ENCODE peak calls at places on chromosomes 1 and 21, in eight cellular contexts. S is right atrium auricular region, F is NCI-H146, O is fibroblast of lung, Q is NCI-H774, X is NCI-H1105, W is G401, D is C1 segment of cervical spinal cord. A is an unnamed sample.

GRCh38 chr1:4076346-4076745 is 176.3 kb upstream of the C1orf174 start:
- DNase-seq in S (no peak), F (no peak), O (no peak), Q (no peak), X (no peak), W (no peak), D (no peak), A (no peak)

GRCh38 chr21:14767192-14767852 is 221.2 kb upstream of the SAMSN1 start:
- DNase-seq in S (no peak), F (no peak), O (no peak), Q (no peak), X (no peak), W (no peak), D (no peak), A (no peak)

GRCh38 chr21:38486221-38486620 is 12.1 kb downstream of the ERG start:
- DNase-seq in S (no peak), F (no peak), O (peak; percentile 31), Q (peak; percentile 40), X (no peak), W (no peak), D (no peak), A (no peak)

GRCh38 chr1:183580281-183580682 is 10.0 kb downstream of the NCF2 start:
- DNase-seq in S (no peak), F (peak; percentile 25), O (no peak), Q (peak; percentile 19), X (no peak), W (no peak), D (no peak), A (no peak)

GRCh38 chr1:86419277-86419903 is 4.6 kb upstream of the CLCA2 start:
- DNase-seq in S (no peak), F (no peak), O (peak; percentile 45), Q (no peak), X (no peak), W (no peak), D (no peak), A (no peak)

GRCh38 chr21:34704119-34704518 is 35.3 kb downstream of the CLIC6 start:
- DNase-seq in S (no peak), F (no peak), O (peak; percentile 59), Q (no peak), X (no peak), W (no peak), D (no peak), A (no peak)

GRCh38 chr1:27166351-27166802 is 11.5 kb upstream of the SLC9A1 start:
- DNase-seq in S (no peak), F (no peak), O (no peak), Q (no peak), X (no peak), W (no peak), D (no peak), A (no peak)

GRCh38 chr21:42093991-42094417 is 22.9 kb downstream of the UMODL1 start:
- DNase-seq in S (no peak), F (no peak), O (peak; percentile 83), Q (no peak), X (no peak), W (peak; percentile 97), D (no peak), A (no peak)

GRCh38 chr1:29825941-29826415 is 589.7 kb downstream of the PTPRU start:
- DNase-seq in S (peak; percentile 18), F (no peak), O (no peak), Q (no peak), X (no peak), W (no peak), D (no peak), A (no peak)

GRCh38 chr1:234967121-234967520 is 161.5 kb downstream of the TOMM20 start:
- DNase-seq in S (no peak), F (no peak), O (no peak), Q (no peak), X (no peak), W (no peak), D (no peak), A (no peak)

GRCh38 chr1:229063154-229063553 is 207.8 kb upstream of the RAB4A start:
- DNase-seq in S (no peak), F (no peak), O (no peak), Q (no peak), X (no peak), W (no peak), D (no peak), A (no peak)

GRCh38 chr1:76830373-76830772 is 36.9 kb upstream of the ST6GALNAC5 start:
- DNase-seq in S (no peak), F (no peak), O (no peak), Q (no peak), X (no peak), W (no peak), D (no peak), A (no peak)

GRCh38 chr1:107866870-107867269 is 98.1 kb downstream of the VAV3 start:
- DNase-seq in S (no peak), F (no peak), O (no peak), Q (no peak), X (no peak), W (no peak), D (no peak), A (no peak)

GRCh38 chr1:45906883-45907282 is 103.5 kb downstream of the MAST2 start:
- DNase-seq in S (no peak), F (no peak), O (no peak), Q (no peak), X (no peak), W (no peak), D (no peak), A (no peak)

A was measured in NCI-H748 treated with DMSO at 0.1 percent for 48 hours.